ENCODE peak calls at places on chromosomes 2 and 18, in six cellular contexts. One of them, this sample, is unnamed.

GRCh38 chr18:58105206-58105907 is 61.3 kb downstream of the NEDD4L start:
- DNase-seq in stimulated activated CD4-positive, alpha-beta T cell treated with anti-CD3 and anti-CD28 coated beads, Interleukin-15, amount 100 ng/mL, for 24 hours: no peak
- DNase-seq in astrocyte: no peak
- DNase-seq in GDM1: no peak
- DNase-seq in stimulated activated CD8-positive, alpha-beta memory T cell treated with anti-CD3 and anti-CD28 coated beads, Interleukin-7, amount 100 ng/mL, for 48 hours: no peak
- DNase-seq in EL: no peak
- DNase-seq in this sample: no peak

GRCh38 chr2:68726608-68727367 is 7.8 kb upstream of the ARHGAP25 start:
- DNase-seq in GDM1: peak
- DNase-seq in stimulated activated CD4-positive, alpha-beta T cell treated with anti-CD3 and anti-CD28 coated beads, Interleukin-15, amount 100 ng/mL, for 24 hours: peak
- DNase-seq in astrocyte: peak
- DNase-seq in EL: no peak
- DNase-seq in stimulated activated CD8-positive, alpha-beta memory T cell treated with anti-CD3 and anti-CD28 coated beads, Interleukin-7, amount 100 ng/mL, for 48 hours: peak
- DNase-seq in this sample: no peak

GRCh38 chr2:107402330-107402729 is 424.4 kb upstream of the RGPD4 start:
- DNase-seq in stimulated activated CD4-positive, alpha-beta T cell treated with anti-CD3 and anti-CD28 coated beads, Interleukin-15, amount 100 ng/mL, for 24 hours: no peak
- DNase-seq in GDM1: no peak
- DNase-seq in astrocyte: no peak
- DNase-seq in stimulated activated CD8-positive, alpha-beta memory T cell treated with anti-CD3 and anti-CD28 coated beads, Interleukin-7, amount 100 ng/mL, for 48 hours: no peak
- DNase-seq in EL: no peak
- DNase-seq in this sample: no peak

GRCh38 chr2:219461061-219461514 is 26.4 kb downstream of the SPEG start:
- DNase-seq in EL: no peak
- DNase-seq in stimulated activated CD8-positive, alpha-beta memory T cell treated with anti-CD3 and anti-CD28 coated beads, Interleukin-7, amount 100 ng/mL, for 48 hours: no peak
- DNase-seq in astrocyte: peak
- DNase-seq in stimulated activated CD4-positive, alpha-beta T cell treated with anti-CD3 and anti-CD28 coated beads, Interleukin-15, amount 100 ng/mL, for 24 hours: no peak
- DNase-seq in GDM1: no peak
- DNase-seq in this sample: peak

GRCh38 chr2:127153691-127154158 is 46.8 kb upstream of the BIN1 start:
- DNase-seq in EL: peak
- DNase-seq in stimulated activated CD4-positive, alpha-beta T cell treated with anti-CD3 and anti-CD28 coated beads, Interleukin-15, amount 100 ng/mL, for 24 hours: no peak
- DNase-seq in stimulated activated CD8-positive, alpha-beta memory T cell treated with anti-CD3 and anti-CD28 coated beads, Interleukin-7, amount 100 ng/mL, for 48 hours: no peak
- DNase-seq in astrocyte: peak
- DNase-seq in GDM1: no peak
- DNase-seq in this sample: no peak

GRCh38 chr2:157620956-157621355 is 7.7 kb downstream of the ACVR1C start:
- DNase-seq in astrocyte: peak
- DNase-seq in stimulated activated CD4-positive, alpha-beta T cell treated with anti-CD3 and anti-CD28 coated beads, Interleukin-15, amount 100 ng/mL, for 24 hours: no peak
- DNase-seq in EL: peak
- DNase-seq in stimulated activated CD8-positive, alpha-beta memory T cell treated with anti-CD3 and anti-CD28 coated beads, Interleukin-7, amount 100 ng/mL, for 48 hours: no peak
- DNase-seq in GDM1: no peak
- DNase-seq in this sample: no peak

GRCh38 chr2:159615936-159616733 is at the start of gene BAZ2B:
- DNase-seq in stimulated activated CD4-positive, alpha-beta T cell treated with anti-CD3 and anti-CD28 coated beads, Interleukin-15, amount 100 ng/mL, for 24 hours: peak
- DNase-seq in EL: peak
- DNase-seq in astrocyte: peak
- DNase-seq in stimulated activated CD8-positive, alpha-beta memory T cell treated with anti-CD3 and anti-CD28 coated beads, Interleukin-7, amount 100 ng/mL, for 48 hours: no peak
- DNase-seq in GDM1: no peak
- DNase-seq in this sample: peak

GRCh38 chr2:149383340-149383739 is 53.0 kb downstream of the LYPD6 start:
- DNase-seq in stimulated activated CD4-positive, alpha-beta T cell treated with anti-CD3 and anti-CD28 coated beads, Interleukin-15, amount 100 ng/mL, for 24 hours: no peak
- DNase-seq in EL: peak
- DNase-seq in stimulated activated CD8-positive, alpha-beta memory T cell treated with anti-CD3 and anti-CD28 coated beads, Interleukin-7, amount 100 ng/mL, for 48 hours: no peak
- DNase-seq in GDM1: no peak
- DNase-seq in astrocyte: peak
- DNase-seq in this sample: no peak

GRCh38 chr18:46042571-46043123 is 29.4 kb downstream of the PSTPIP2 start:
- DNase-seq in stimulated activated CD4-positive, alpha-beta T cell treated with anti-CD3 and anti-CD28 coated beads, Interleukin-15, amount 100 ng/mL, for 24 hours: peak
- DNase-seq in astrocyte: peak
- DNase-seq in GDM1: peak
- DNase-seq in stimulated activated CD8-positive, alpha-beta memory T cell treated with anti-CD3 and anti-CD28 coated beads, Interleukin-7, amount 100 ng/mL, for 48 hours: peak
- DNase-seq in EL: no peak
- DNase-seq in this sample: no peak

GRCh38 chr2:128316777-128317185 is 1.9 kb downstream of the HS6ST1 start:
- DNase-seq in stimulated activated CD4-positive, alpha-beta T cell treated with anti-CD3 and anti-CD28 coated beads, Interleukin-15, amount 100 ng/mL, for 24 hours: peak
- DNase-seq in astrocyte: no peak
- DNase-seq in EL: no peak
- DNase-seq in stimulated activated CD8-positive, alpha-beta memory T cell treated with anti-CD3 and anti-CD28 coated beads, Interleukin-7, amount 100 ng/mL, for 48 hours: no peak
- DNase-seq in GDM1: no peak
- DNase-seq in this sample: no peak

GRCh38 chr2:46040563-46041155 is 256.5 kb upstream of the EPAS1 start:
- DNase-seq in GDM1: no peak
- DNase-seq in EL: no peak
- DNase-seq in stimulated activated CD8-positive, alpha-beta memory T cell treated with anti-CD3 and anti-CD28 coated beads, Interleukin-7, amount 100 ng/mL, for 48 hours: no peak
- DNase-seq in stimulated activated CD4-positive, alpha-beta T cell treated with anti-CD3 and anti-CD28 coated beads, Interleukin-15, amount 100 ng/mL, for 24 hours: no peak
- DNase-seq in astrocyte: no peak
- DNase-seq in this sample: no peak

GRCh38 chr2:618591-618990 is 58.6 kb downstream of the TMEM18 start:
- DNase-seq in EL: no peak
- DNase-seq in stimulated activated CD4-positive, alpha-beta T cell treated with anti-CD3 and anti-CD28 coated beads, Interleukin-15, amount 100 ng/mL, for 24 hours: no peak
- DNase-seq in GDM1: no peak
- DNase-seq in stimulated activated CD8-positive, alpha-beta memory T cell treated with anti-CD3 and anti-CD28 coated beads, Interleukin-7, amount 100 ng/mL, for 48 hours: no peak
- DNase-seq in astrocyte: no peak
- DNase-seq in this sample: no peak

GRCh38 chr18:40375811-40376210 is 1579.2 kb upstream of the PIK3C3 start:
- DNase-seq in EL: no peak
- DNase-seq in GDM1: no peak
- DNase-seq in stimulated activated CD8-positive, alpha-beta memory T cell treated with anti-CD3 and anti-CD28 coated beads, Interleukin-7, amount 100 ng/mL, for 48 hours: no peak
- DNase-seq in astrocyte: peak
- DNase-seq in stimulated activated CD4-positive, alpha-beta T cell treated with anti-CD3 and anti-CD28 coated beads, Interleukin-15, amount 100 ng/mL, for 24 hours: no peak
- DNase-seq in this sample: no peak

GRCh38 chr18:33581816-33582215 is 3.8 kb downstream of the ASXL3 start:
- DNase-seq in stimulated activated CD8-positive, alpha-beta memory T cell treated with anti-CD3 and anti-CD28 coated beads, Interleukin-7, amount 100 ng/mL, for 48 hours: no peak
- DNase-seq in stimulated activated CD4-positive, alpha-beta T cell treated with anti-CD3 and anti-CD28 coated beads, Interleukin-15, amount 100 ng/mL, for 24 hours: no peak
- DNase-seq in GDM1: no peak
- DNase-seq in astrocyte: no peak
- DNase-seq in EL: no peak
- DNase-seq in this sample: no peak

This sample was measured in NCI-H446.